ENCODE peak calls at places on chromosomes 12 and 14, in seven cellular contexts. W is body of pancreas; T is IMR-90; I is SK-N-SH; B is lower lobe of right lung; F is effector memory CD4-positive, alpha-beta T cell; Q is adipocyte. U is an unnamed sample.

GRCh38 chr12:79634957-79635471 is 55.8 kb downstream of the PAWR start:
- DNase-seq in W (no peak), T (no peak), I (no peak), B (no peak), F (no peak), Q (peak; percentile 53), U (no peak)

GRCh38 chr14:50085570-50086315 is 30.6 kb downstream of the VCPKMT start:
- DNase-seq in W (no peak), T (peak; percentile 77), I (no peak), B (no peak), F (no peak), Q (peak; percentile 47), U (no peak)

GRCh38 chr12:779745-780734 is 27.7 kb downstream of the WNK1 start:
- DNase-seq in W (no peak), T (peak; percentile 74), I (no peak), B (no peak), F (no peak), Q (peak; percentile 68), U (no peak)

GRCh38 chr12:11756022-11756421 is 106.5 kb downstream of the ETV6 start:
- DNase-seq in W (no peak), T (no peak), I (no peak), B (no peak), F (no peak), Q (no peak), U (no peak)

GRCh38 chr12:47317182-47317915 is 237.6 kb upstream of the AMIGO2 start:
- DNase-seq in W (no peak), T (no peak), I (no peak), B (no peak), F (no peak), Q (no peak), U (no peak)

GRCh38 chr12:119117936-119118335 is 60.8 kb upstream of the HSPB8 start:
- DNase-seq in W (no peak), T (no peak), I (no peak), B (no peak), F (no peak), Q (no peak), U (no peak)

GRCh38 chr14:24840204-24840893 is 206.4 kb upstream of the GZMB start:
- DNase-seq in W (no peak), T (no peak), I (no peak), B (no peak), F (no peak), Q (peak; percentile 28), U (no peak)

GRCh38 chr14:74567219-74567618 is 44.8 kb downstream of the LTBP2 start:
- DNase-seq in W (no peak), T (no peak), I (no peak), B (no peak), F (no peak), Q (no peak), U (no peak)

GRCh38 chr12:121981456-121981855 is 40.2 kb upstream of the BCL7A start:
- DNase-seq in W (no peak), T (no peak), I (no peak), B (no peak), F (no peak), Q (no peak), U (no peak)

GRCh38 chr14:72053662-72054061 is 121.4 kb downstream of the RGS6 start:
- DNase-seq in W (no peak), T (no peak), I (no peak), B (no peak), F (no peak), Q (no peak), U (no peak)

GRCh38 chr14:77409131-77409533 is 14.2 kb downstream of the NOXRED1 start:
- DNase-seq in W (no peak), T (no peak), I (no peak), B (no peak), F (no peak), Q (no peak), U (no peak)

GRCh38 chr12:67698711-67699603 is 50.4 kb downstream of the DYRK2 start:
- DNase-seq in W (no peak), T (peak; percentile 52), I (no peak), B (no peak), F (peak; percentile 25), Q (peak; percentile 57), U (peak; percentile 46)

GRCh38 chr12:66636771-66637170 is 42.1 kb downstream of the GRIP1 start:
- DNase-seq in W (peak; percentile 71), T (no peak), I (no peak), B (no peak), F (no peak), Q (no peak), U (no peak)

GRCh38 chr12:26319511-26319910 is 124.1 kb downstream of the SSPN start:
- DNase-seq in W (peak; percentile 42), T (peak; percentile 94), I (no peak), B (peak; percentile 46), F (no peak), Q (peak; percentile 44), U (no peak)

GRCh38 chr12:49344486-49345047 is 2.1 kb upstream of the DNAJC22 start:
- DNase-seq in W (no peak), T (no peak), I (no peak), B (no peak), F (no peak), Q (no peak), U (no peak)
- H3K4me3 ChIP-seq in W (no peak overlapping the region), T (no peak overlapping the region), I (no peak overlapping the region), B (no peak overlapping the region), F (no peak overlapping the region), Q (no peak overlapping the region), U (no peak overlapping the region)

GRCh38 chr12:116179384-116179783 is 98.1 kb downstream of the MED13L start:
- DNase-seq in W (no peak), T (no peak), I (no peak), B (no peak), F (no peak), Q (no peak), U (no peak)
- H3K4me1 ChIP-seq in W (peaks cover 9% of the 10 kb centered on the region), T (peaks cover 2% of the 10 kb centered on the region), I (no peaks in the 10 kb centered on the region), B (peaks cover 48% of the 10 kb centered on the region), F (no peaks in the 10 kb centered on the region), Q (peaks cover 20% of the 10 kb centered on the region), U (peaks cover 13% of the 10 kb centered on the region)

GRCh38 chr14:69880051-69880487 is 853 bp downstream of the SMOC1 start:
- DNase-seq in W (no peak), T (peak; percentile 29), I (no peak), B (no peak), F (no peak), Q (no peak), U (no peak)
- H3K27me3 ChIP-seq in W (no peaks in the 10 kb centered on the region), T (peaks cover 2% of the 10 kb centered on the region), I (peaks cover 13% of the 10 kb centered on the region), B (peaks cover 43% of the 10 kb centered on the region), F (no peaks in the 10 kb centered on the region), Q (no peaks in the 10 kb centered on the region), U (no peaks in the 10 kb centered on the region)

GRCh38 chr14:38189930-38190726 is 17.6 kb upstream of the SSTR1 start:
- DNase-seq in W (no peak), T (no peak), I (no peak), B (no peak), F (no peak), Q (no peak), U (no peak)
- H3K4me3 ChIP-seq in W (no peak overlapping the region), T (no peak overlapping the region), I (no peak overlapping the region), B (no peak overlapping the region), F (no peak overlapping the region), Q (no peak overlapping the region), U (no peak overlapping the region)

GRCh38 chr14:104582005-104582404 is 2.4 kb downstream of the C14orf180 start:
- DNase-seq in W (peak; percentile 27), T (no peak), I (no peak), B (no peak), F (no peak), Q (no peak), U (no peak)

GRCh38 chr14:104580961-104581360 is 1.4 kb downstream of the C14orf180 start:
- DNase-seq in W (peak; percentile 88), T (peak; percentile 4), I (peak; percentile 83), B (no peak), F (no peak), Q (no peak), U (no peak)

GRCh38 chr14:104577457-104578301 is 1.9 kb upstream of the C14orf180 start:
- DNase-seq in W (no peak), T (no peak), I (no peak), B (no peak), F (no peak), Q (no peak), U (no peak)

GRCh38 chr14:104581521-104581920 is 2.0 kb downstream of the C14orf180 start:
- DNase-seq in W (no peak), T (no peak), I (no peak), B (no peak), F (no peak), Q (no peak), U (no peak)

GRCh38 chr14:104579507-104579906 is at the start of gene C14orf180:
- DNase-seq in W (peak; percentile 84), T (no peak), I (peak; percentile 85), B (no peak), F (no peak), Q (no peak), U (no peak)
- H3K4me1 ChIP-seq in W (peaks cover 63% of the 10 kb centered on the region), T (no peaks in the 10 kb centered on the region), I (peaks cover 82% of the 10 kb centered on the region), B (no peaks in the 10 kb centered on the region), F (no peaks in the 10 kb centered on the region), Q (peaks cover 63% of the 10 kb centered on the region), U (no peaks in the 10 kb centered on the region)

GRCh38 chr12:132484183-132484890 is 5.6 kb upstream of the FBRSL1 start:
- DNase-seq in W (no peak), T (no peak), I (no peak), B (no peak), F (no peak), Q (no peak), U (no peak)
- H3K27me3 ChIP-seq in W (no peaks in the 10 kb centered on the region), T (peaks cover 27% of the 10 kb centered on the region), I (peaks cover 7% of the 10 kb centered on the region), B (peaks cover 5% of the 10 kb centered on the region), F (no peaks in the 10 kb centered on the region), Q (peaks cover 23% of the 10 kb centered on the region), U (no peaks in the 10 kb centered on the region)

DNA sequence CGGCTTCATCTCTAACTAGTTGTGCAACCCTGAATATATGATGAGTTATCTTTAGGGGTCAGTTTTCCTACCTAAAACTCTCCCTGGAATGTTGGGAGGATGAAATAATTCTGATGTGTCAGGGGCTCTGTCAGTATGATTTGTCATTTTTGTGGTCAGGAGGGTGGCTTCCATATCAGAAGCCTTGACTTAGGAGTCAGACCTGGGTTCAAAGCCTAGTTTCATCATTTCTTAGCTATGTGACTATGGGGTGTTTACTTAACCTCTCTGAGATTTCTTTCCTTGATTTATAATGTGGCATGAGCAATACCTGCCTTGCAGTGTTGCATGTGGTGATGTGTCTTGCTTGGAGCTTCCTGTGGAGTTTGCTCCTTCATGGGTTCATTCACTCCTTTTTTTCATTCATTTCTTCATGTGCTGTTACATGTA is 146.8 kb downstream of the CHST11 start:
- DNase-seq in W (no peak), T (peak; percentile 61), I (no peak), B (no peak), F (no peak), Q (no peak), U (no peak)
- H3K4me3 ChIP-seq in W (no peak overlapping the region), T (no peak overlapping the region), I (no peak overlapping the region), B (no peak overlapping the region), F (no peak overlapping the region), Q (peak overlapping the region; percentile 26), U (no peak overlapping the region)

U was measured in naive thymus-derived CD4-positive, alpha-beta T cell.